ENCODE peak calls at places on chromosome 15, in six cellular contexts. Y is K562, G is A549, X is upper lobe of left lung, W is GM12878, L is HepG2. N is an unnamed sample.

GRCh38 chr15:62075595-62076279 is 9.0 kb downstream of the C2CD4A start:
- ATAC-seq in Y (no peak), G (no peak), X (no peak), W (no peak), L (no peak), N (no peak)

GRCh38 chr15:34240537-34240936 is 15.7 kb downstream of the EMC4 start:
- ATAC-seq in Y (no peak), G (no peak), X (no peak), W (no peak), L (no peak), N (no peak)

GRCh38 chr15:63655683-63656372 is 58.6 kb downstream of the FBXL22 start:
- ATAC-seq in Y (no peak), G (no peak), X (no peak), W (no peak), L (no peak), N (no peak)

GRCh38 chr15:88904808-88905327 is 8.3 kb downstream of the MFGE8 start:
- ATAC-seq in Y (peak; percentile 93), G (peak; percentile 88), X (peak; percentile 77), W (peak; percentile 96), L (peak; percentile 93), N (peak; percentile 80)

GRCh38 chr15:96262497-96263268 is 67.8 kb upstream of the NR2F2 start:
- ATAC-seq in Y (no peak), G (no peak), X (no peak), W (no peak), L (no peak), N (no peak)

GRCh38 chr15:63638828-63639227 is 41.6 kb downstream of the FBXL22 start:
- ATAC-seq in Y (no peak), G (no peak), X (no peak), W (peak; percentile 38), L (no peak), N (no peak)

GRCh38 chr15:94294556-94294955 is 63.2 kb downstream of the MCTP2 start:
- ATAC-seq in Y (no peak), G (no peak), X (no peak), W (no peak), L (no peak), N (no peak)

GRCh38 chr15:45703670-45704328 is 69.0 kb downstream of the SQOR start:
- ATAC-seq in Y (peak; percentile 27), G (peak; percentile 35), X (no peak), W (no peak), L (peak; percentile 44), N (no peak)

GRCh38 chr15:49751191-49751590 is 130.3 kb downstream of the DTWD1 start:
- ATAC-seq in Y (no peak), G (no peak), X (no peak), W (no peak), L (no peak), N (no peak)

GRCh38 chr15:92921215-92922131 is 21.3 kb downstream of the CHD2 start:
- ATAC-seq in Y (peak; percentile 18), G (peak; percentile 15), X (peak; percentile 71), W (peak; percentile 52), L (no peak), N (no peak)

GRCh38 chr15:44340410-44340809 is 51.9 kb downstream of the GOLM2 start:
- ATAC-seq in Y (no peak), G (no peak), X (peak; percentile 88), W (no peak), L (no peak), N (no peak)

GRCh38 chr15:67755264-67755663 is 70.0 kb upstream of the SKOR1 start:
- ATAC-seq in Y (no peak), G (no peak), X (no peak), W (no peak), L (no peak), N (no peak)

GRCh38 chr15:92584105-92584504 is 71.5 kb downstream of the FAM174B start:
- ATAC-seq in Y (no peak), G (no peak), X (no peak), W (no peak), L (no peak), N (peak; percentile 61)

GRCh38 chr15:101091080-101092017 is 160.5 kb downstream of the CHSY1 start:
- ATAC-seq in Y (no peak), G (no peak), X (peak; percentile 34), W (no peak), L (peak; percentile 79), N (peak; percentile 57)

GRCh38 chr15:77243716-77244401 is 172.9 kb upstream of the TSPAN3 start:
- ATAC-seq in Y (no peak), G (no peak), X (no peak), W (peak; percentile 68), L (no peak), N (no peak)

GRCh38 chr15:89349212-89349558 is 14.6 kb upstream of the POLG start:
- ATAC-seq in Y (no peak), G (no peak), X (no peak), W (no peak), L (no peak), N (no peak)

GRCh38 chr15:77415450-77416448 is 4.2 kb downstream of the PEAK1 start:
- ATAC-seq in Y (no peak), G (no peak), X (no peak), W (no peak), L (no peak), N (no peak)

GRCh38 chr15:96070636-96071035 is 259.9 kb upstream of the NR2F2 start:
- ATAC-seq in Y (no peak), G (peak; percentile 41), X (no peak), W (no peak), L (no peak), N (no peak)

GRCh38 chr15:65916041-65916663 is 46.9 kb downstream of the RAB11A start:
- ATAC-seq in Y (peak; percentile 60), G (peak; percentile 56), X (no peak), W (peak; percentile 2), L (peak; percentile 56), N (no peak)

GRCh38 chr15:89225588-89225987 is 4.2 kb upstream of the RLBP1 start:
- ATAC-seq in Y (no peak), G (no peak), X (no peak), W (no peak), L (no peak), N (no peak)

GRCh38 chr15:72135719-72136118 is 17.5 kb downstream of the SENP8 start:
- ATAC-seq in Y (no peak), G (peak; percentile 53), X (no peak), W (no peak), L (no peak), N (no peak)

GRCh38 chr15:62618432-62618831 is 424.1 kb upstream of the TPM1 start:
- ATAC-seq in Y (no peak), G (peak; percentile 89), X (no peak), W (no peak), L (no peak), N (no peak)

GRCh38 chr15:63523306-63523990 is 19.1 kb downstream of the USP3 start:
- ATAC-seq in Y (no peak), G (no peak), X (no peak), W (no peak), L (no peak), N (no peak)

GRCh38 chr15:58474741-58475323 is 43.0 kb downstream of the LIPC start:
- ATAC-seq in Y (no peak), G (no peak), X (no peak), W (no peak), L (no peak), N (no peak)

GRCh38 chr15:58478579-58478978 is 46.8 kb downstream of the LIPC start:
- ATAC-seq in Y (no peak), G (no peak), X (no peak), W (no peak), L (no peak), N (no peak)

GRCh38 chr15:58476525-58477162 is 44.9 kb downstream of the LIPC start:
- ATAC-seq in Y (no peak), G (no peak), X (no peak), W (no peak), L (peak; percentile 82), N (peak; percentile 1)

GRCh38 chr15:58475573-58476524 is 44.1 kb downstream of the LIPC start:
- ATAC-seq in Y (peak; percentile 13), G (no peak), X (peak; percentile 41), W (no peak), L (peak; percentile 85), N (peak; percentile 66)

GRCh38 chr15:58477228-58477627 is 45.4 kb downstream of the LIPC start:
- ATAC-seq in Y (peak; percentile 34), G (no peak), X (no peak), W (no peak), L (peak; percentile 7), N (no peak)
- H3K4me3 ChIP-seq in Y (no peak overlapping the region), G (no peak overlapping the region), X (no peak overlapping the region), W (no peak overlapping the region), L (peak overlapping the region; percentile 11), N (no peak overlapping the region)

GRCh38 chr15:75666823-75667501 is 19.2 kb downstream of the SNX33 start:
- ATAC-seq in Y (no peak), G (peak; percentile 85), X (peak; percentile 81), W (no peak), L (no peak), N (peak; percentile 78)

GRCh38 chr15:75672111-75672602 is 24.4 kb downstream of the SNX33 start:
- ATAC-seq in Y (no peak), G (no peak), X (no peak), W (no peak), L (no peak), N (no peak)

GRCh38 chr15:75669879-75670212 is 22.1 kb downstream of the SNX33 start:
- ATAC-seq in Y (peak; percentile 62), G (no peak), X (no peak), W (no peak), L (no peak), N (no peak)

GRCh38 chr15:75671684-75672083 is 24.0 kb downstream of the SNX33 start:
- ATAC-seq in Y (no peak), G (no peak), X (no peak), W (no peak), L (no peak), N (no peak)

GRCh38 chr15:75669191-75669878 is 21.6 kb downstream of the SNX33 start:
- ATAC-seq in Y (no peak), G (no peak), X (no peak), W (no peak), L (no peak), N (no peak)
- TF ChIP-seq EP300 in Y (no peak), G (no peak), X (no peak), W (no peak), L (no peak), N (no peak)

GRCh38 chr15:40939909-40940801 is 11.0 kb downstream of the DLL4 start:
- ATAC-seq in Y (no peak), G (no peak), X (no peak), W (peak; percentile 49), L (peak; percentile 11), N (no peak)

GRCh38 chr15:40941528-40942336 is 11.5 kb upstream of the CHAC1 start:
- ATAC-seq in Y (peak; percentile 94), G (peak; percentile 81), X (peak; percentile 86), W (peak; percentile 82), L (peak; percentile 77), N (peak; percentile 93)

GRCh38 chr15:40942865-40943264 is 10.4 kb upstream of the CHAC1 start:
- ATAC-seq in Y (no peak), G (no peak), X (peak; percentile 39), W (no peak), L (no peak), N (no peak)

GRCh38 chr15:40942337-40942854 is 10.9 kb upstream of the CHAC1 start:
- ATAC-seq in Y (no peak), G (no peak), X (no peak), W (no peak), L (peak; percentile 4), N (no peak)

GRCh38 chr15:40941078-40941527 is 12.0 kb downstream of the DLL4 start:
- ATAC-seq in Y (no peak), G (no peak), X (no peak), W (no peak), L (peak; percentile 2), N (no peak)
- TF ChIP-seq POLR2A in Y (no peak), G (no peak), X (no peak), W (no peak), L (no peak), N (no peak)

GRCh38 chr15:52790166-52790708 is at the start of gene ONECUT1:
- ATAC-seq in Y (peak; percentile 92), G (peak; percentile 82), X (no peak), W (peak; percentile 80), L (peak; percentile 64), N (peak; percentile 45)
- H3K4me3 ChIP-seq in Y (peak within 1 kb of the TSS; percentile 31), G (peak within 1 kb of the TSS; percentile 49), X (peak within 1 kb of the TSS; percentile 51), W (peak within 1 kb of the TSS; percentile 64), L (peak within 1 kb of the TSS; percentile 76), N (peak within 1 kb of the TSS; percentile 20)